ENCODE peak calls at places on chromosomes 11 and 22, in five cellular contexts. T, Z, X, D and O are unnamed samples.

GRCh38 chr11:729492-730074 is 17.7 kb upstream of the TALDO1 start:
- DNase-seq in T (no peak), Z (no peak), D (no peak), X (no peak), O (no peak)

GRCh38 chr11:72598901-72599300 is 75.3 kb downstream of the PDE2A start:
- DNase-seq in Z (no peak), T (peak; percentile 60), D (peak; percentile 35), X (no peak), O (no peak)

GRCh38 chr11:102761646-102762238 is 18.7 kb downstream of the MMP10 start:
- DNase-seq in D (no peak), X (no peak), Z (no peak), T (peak; percentile 42), O (no peak)

GRCh38 chr11:61875698-61876097 is 15.6 kb downstream of the FADS3 start:
- DNase-seq in D (no peak), Z (no peak), T (no peak), X (no peak), O (no peak)

GRCh38 chr22:41963453-41964105 is 5.7 kb upstream of the SEPTIN3 start:
- DNase-seq in T (peak; percentile 70), D (no peak), Z (no peak), X (no peak), O (peak; percentile 21)

GRCh38 chr22:25368271-25368670 is 148.8 kb downstream of the CRYBB2 start:
- DNase-seq in T (peak; percentile 71), X (no peak), D (peak; percentile 76), Z (no peak), O (no peak)

GRCh38 chr11:126284829-126285228 is 1.9 kb downstream of the TIRAP start:
- DNase-seq in Z (peak; percentile 45), T (peak; percentile 94), X (peak; percentile 91), D (peak; percentile 83), O (peak; percentile 70)

GRCh38 chr22:47384977-47385376 is 622.5 kb downstream of the TBC1D22A start:
- DNase-seq in Z (no peak), T (no peak), D (no peak), X (no peak), O (no peak)

GRCh38 chr11:109305009-109305408 is 117.0 kb upstream of the C11orf87 start:
- DNase-seq in Z (no peak), D (no peak), T (no peak), X (no peak), O (no peak)

GRCh38 chr11:109302591-109303334 is 119.2 kb upstream of the C11orf87 start:
- DNase-seq in X (no peak), Z (no peak), T (no peak), D (no peak), O (no peak)

GRCh38 chr11:109306322-109306721 is 115.7 kb upstream of the C11orf87 start:
- DNase-seq in T (peak; percentile 8), D (no peak), Z (no peak), X (no peak), O (peak; percentile 46)

GRCh38 chr11:109303342-109303741 is 118.6 kb upstream of the C11orf87 start:
- DNase-seq in D (no peak), T (no peak), X (no peak), Z (no peak), O (no peak)

GRCh38 chr11:109304159-109304558 is 117.8 kb upstream of the C11orf87 start:
- DNase-seq in X (no peak), T (peak; percentile 17), Z (no peak), D (no peak), O (no peak)
- TF ChIP-seq CTCF in X (no peak), T (no peak), Z (no peak), D (no peak), O (no peak)

DNA sequence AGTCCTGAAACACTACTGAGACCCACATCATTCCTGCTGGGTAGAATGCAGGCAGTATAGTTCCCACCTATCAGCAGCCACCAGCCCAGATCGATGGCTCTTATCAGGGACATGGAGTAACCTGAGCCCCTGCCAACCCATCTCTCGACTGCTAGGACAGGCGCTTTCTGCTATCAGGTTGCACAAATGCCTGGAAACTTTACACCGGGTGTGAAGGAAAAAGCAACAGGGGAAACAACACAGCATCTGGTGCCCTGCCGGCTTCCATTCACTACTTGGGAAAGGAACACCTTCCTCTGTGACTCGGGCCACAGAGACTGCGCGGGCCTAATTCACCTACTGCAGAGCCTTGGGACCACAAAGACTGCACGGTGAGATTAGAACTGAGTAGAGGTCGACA is 18.5 kb downstream of the RBFOX2 start:
- DNase-seq in Z (no peak), T (no peak), D (no peak), X (no peak), O (no peak)
- H3K4me3 ChIP-seq in Z (no peak overlapping the region), T (no peak overlapping the region), D (no peak overlapping the region), X (no peak overlapping the region), O (no peak overlapping the region)

GRCh38 chr11:65392899-65393298 is 6.5 kb downstream of the FRMD8 start:
- DNase-seq in X (no peak), D (no peak), T (no peak), Z (no peak), O (no peak)

GRCh38 chr11:65392186-65392829 is 5.9 kb downstream of the FRMD8 start:
- DNase-seq in T (no peak), X (no peak), Z (no peak), D (no peak), O (no peak)

GRCh38 chr11:65389294-65389980 is 3.0 kb downstream of the FRMD8 start:
- DNase-seq in Z (no peak), X (no peak), T (no peak), D (no peak), O (no peak)

GRCh38 chr11:65390099-65390941 is 3.9 kb downstream of the FRMD8 start:
- DNase-seq in D (no peak), T (peak; percentile 48), Z (no peak), X (no peak), O (no peak)

GRCh38 chr11:65391007-65391406 is 4.6 kb downstream of the FRMD8 start:
- DNase-seq in Z (no peak), X (no peak), D (no peak), T (peak; percentile 41), O (no peak)
- TF ChIP-seq CTCF in Z (no peak), X (no peak), D (no peak), T (peak; percentile 4), O (no peak)

DNA sequence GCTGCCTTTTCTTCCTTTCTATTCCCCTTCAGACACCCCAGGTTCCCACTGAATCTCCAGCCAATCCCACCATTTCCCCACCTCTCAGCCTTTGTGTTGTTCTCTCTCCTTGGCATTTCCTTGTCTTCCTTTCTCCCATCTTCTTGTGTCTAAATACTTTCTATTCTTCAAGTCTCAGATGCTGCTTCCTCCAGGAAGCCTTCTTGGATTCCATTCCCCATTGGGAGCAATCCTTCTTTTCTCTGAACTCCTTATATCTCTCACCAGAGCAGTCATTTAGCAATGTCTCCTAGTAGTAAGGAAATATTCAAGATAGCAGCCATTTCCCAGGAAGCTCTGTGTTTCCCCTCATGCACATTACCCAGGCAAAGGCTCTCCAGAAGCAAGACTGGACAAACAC is 15.4 kb downstream of the YPEL4 start:
- DNase-seq in D (no peak), Z (no peak), X (no peak), T (no peak), O (no peak)
- H3K4me3 ChIP-seq in D (no peak overlapping the region), Z (no peak overlapping the region), X (no peak overlapping the region), T (no peak overlapping the region), O (no peak overlapping the region)

GRCh38 chr22:48891688-48892380 is 935.8 kb downstream of the BRD1 start:
- DNase-seq in D (no peak), T (no peak), Z (no peak), X (no peak), O (no peak)
- TF ChIP-seq CTCF in D (no peak), T (no peak), Z (no peak), X (no peak), O (no peak)